ENCODE peak calls at places on chromosomes 2 and 18, in nine cellular contexts. L, D, Y, O, V, U, C, A and F are unnamed samples.

GRCh38 chr2:40127890-40128548 is 323.9 kb downstream of the SLC8A1 start:
- DNase-seq in L (peak; percentile 91), D (no peak), Y (peak; percentile 82), O (no peak), V (no peak), U (no peak), C (no peak), A (no peak), F (no peak)

GRCh38 chr2:119206201-119206600 is 17.4 kb upstream of the STEAP3 start:
- DNase-seq in L (no peak), D (no peak), Y (no peak), O (no peak), V (no peak), U (no peak), C (no peak), A (no peak), F (no peak)

GRCh38 chr18:55927831-55928230 is 339.8 kb upstream of the TCF4 start:
- DNase-seq in L (peak; percentile 73), D (no peak), Y (peak; percentile 57), O (no peak), V (no peak), U (no peak), C (no peak), A (no peak), F (no peak)

GRCh38 chr2:175414872-175415487 is 233.5 kb upstream of the ATP5MC3 start:
- DNase-seq in L (peak; percentile 84), D (peak; percentile 47), Y (peak; percentile 65), O (peak; percentile 17), V (peak; percentile 77), U (peak; percentile 47), C (peak; percentile 66), A (peak; percentile 83), F (peak; percentile 50)

GRCh38 chr2:23417310-23417709 is 32.3 kb downstream of the KLHL29 start:
- DNase-seq in L (no peak), D (no peak), Y (no peak), O (no peak), V (no peak), U (no peak), C (no peak), A (no peak), F (no peak)

GRCh38 chr2:230942371-230942770 is 17.3 kb upstream of the GPR55 start:
- DNase-seq in L (no peak), D (no peak), Y (no peak), O (no peak), V (no peak), U (no peak), C (no peak), A (no peak), F (no peak)

GRCh38 chr2:101149241-101150192 is 1.7 kb downstream of the TBC1D8 start:
- DNase-seq in L (peak; percentile 38), D (peak; percentile 58), Y (no peak), O (peak; percentile 41), V (peak; percentile 32), U (no peak), C (no peak), A (peak; percentile 30), F (no peak)

GRCh38 chr2:220786216-220786615 is 785.9 kb downstream of the EPHA4 start:
- DNase-seq in L (no peak), D (no peak), Y (no peak), O (peak; percentile 4), V (no peak), U (no peak), C (no peak), A (no peak), F (no peak)

GRCh38 chr2:229910832-229911412 is 10.9 kb downstream of the TRIP12 start:
- DNase-seq in L (peak; percentile 33), D (no peak), Y (peak; percentile 38), O (no peak), V (peak; percentile 69), U (no peak), C (peak; percentile 74), A (no peak), F (no peak)

GRCh38 chr2:11753452-11753885 is 7.0 kb downstream of the LPIN1 start:
- DNase-seq in L (no peak), D (no peak), Y (no peak), O (no peak), V (no peak), U (peak; percentile 63), C (peak; percentile 95), A (no peak), F (no peak)

GRCh38 chr2:189437931-189438330 is 3.3 kb upstream of the WDR75 start:
- DNase-seq in L (no peak), D (no peak), Y (no peak), O (no peak), V (no peak), U (no peak), C (no peak), A (no peak), F (no peak)

DNA sequence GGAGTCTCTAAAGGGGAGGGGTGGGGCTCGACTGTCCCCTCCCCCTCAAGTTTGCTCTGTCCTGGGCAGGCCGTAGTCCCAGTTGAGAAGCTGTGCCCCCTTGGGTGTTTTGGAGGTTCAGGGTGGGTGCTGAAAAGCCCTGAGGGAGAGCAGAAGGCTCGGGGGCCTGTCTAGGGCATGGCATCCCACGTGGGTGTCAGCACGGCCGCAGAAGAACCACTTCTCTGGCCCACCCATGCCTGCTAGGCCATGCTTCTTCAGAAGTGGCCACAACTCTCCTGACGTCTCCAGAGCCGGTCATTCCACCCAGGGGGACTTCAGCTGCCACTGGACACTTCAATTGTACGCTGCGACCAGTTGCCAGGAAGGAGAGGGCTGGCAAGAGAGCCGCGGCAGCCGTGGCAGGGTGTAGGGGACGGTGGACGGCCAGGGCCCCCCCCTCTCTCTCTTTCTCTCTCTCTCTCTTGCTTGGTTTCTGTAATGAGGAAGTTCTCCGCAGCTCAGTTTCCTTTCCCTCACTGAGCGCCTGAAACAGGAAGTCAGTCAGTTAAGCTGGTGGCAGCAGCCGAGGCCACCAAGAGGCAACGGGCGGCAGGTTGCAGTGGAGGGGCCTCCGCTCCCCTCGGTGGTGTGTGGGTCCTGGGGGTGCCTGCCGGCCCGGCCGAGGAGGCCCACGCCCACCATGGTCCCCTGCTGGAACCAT is at the start of gene INPP5D:
- DNase-seq in L (no peak), D (peak; percentile 69), Y (no peak), O (no peak), V (no peak), U (no peak), C (peak; percentile 95), A (peak; percentile 20), F (peak; percentile 10)
- H3K4me3 ChIP-seq in L (no peak within 1 kb of the TSS), D (peak within 1 kb of the TSS; percentile 55), Y (no peak within 1 kb of the TSS), O (peak within 1 kb of the TSS; percentile 19), V (no peak within 1 kb of the TSS), U (no peak within 1 kb of the TSS), C (peak within 1 kb of the TSS; percentile 83), A (no peak within 1 kb of the TSS), F (no peak within 1 kb of the TSS)

DNA sequence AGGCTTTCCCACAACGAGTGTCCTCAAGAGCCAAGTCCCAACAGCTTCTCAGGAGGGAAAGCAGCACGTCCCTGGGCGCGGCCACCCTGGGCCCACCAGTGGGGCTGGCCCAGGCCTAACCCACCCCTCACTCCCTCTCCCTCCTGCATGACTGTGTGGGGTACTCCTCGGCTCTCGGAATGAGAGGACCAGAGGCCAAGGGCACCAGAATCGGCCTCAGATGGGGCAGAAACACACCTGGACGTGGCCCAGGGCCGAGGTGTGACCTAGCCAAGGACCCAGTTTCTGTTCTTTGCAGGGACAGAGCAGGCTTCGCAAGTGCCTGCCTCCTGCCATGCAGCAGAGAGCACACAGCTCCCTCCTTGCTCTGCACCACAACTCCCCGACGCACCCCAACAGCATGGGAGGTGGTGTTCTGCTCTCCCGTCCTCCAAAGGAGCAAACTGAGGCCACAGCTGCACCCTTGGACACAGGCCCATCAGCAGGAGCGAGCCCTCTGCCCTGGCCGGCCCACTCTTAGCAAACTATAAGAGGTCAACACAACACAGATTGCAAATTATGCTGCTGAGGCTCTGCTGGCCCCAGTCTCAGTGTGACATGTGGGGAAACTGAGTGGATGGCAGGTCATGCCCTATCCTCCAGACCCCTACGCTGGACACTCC is 19.7 kb downstream of the HS6ST1 start:
- DNase-seq in L (no peak), D (peak; percentile 22), Y (no peak), O (no peak), V (no peak), U (no peak), C (no peak), A (no peak), F (no peak)
- H3K4me3 ChIP-seq in L (no peak overlapping the region), D (no peak overlapping the region), Y (no peak overlapping the region), O (no peak overlapping the region), V (no peak overlapping the region), U (no peak overlapping the region), C (no peak overlapping the region), A (no peak overlapping the region), F (no peak overlapping the region)

GRCh38 chr2:241859436-241860183 is 916 bp upstream of the PDCD1 start:
- DNase-seq in L (peak; percentile 56), D (peak; percentile 81), Y (peak; percentile 42), O (no peak), V (no peak), U (no peak), C (peak; percentile 80), A (peak; percentile 81), F (no peak)

GRCh38 chr2:241857572-241858121 is 1.0 kb downstream of the PDCD1 start:
- DNase-seq in L (no peak), D (peak; percentile 24), Y (no peak), O (no peak), V (no peak), U (no peak), C (no peak), A (no peak), F (no peak)

GRCh38 chr2:241859017-241859435 is 332 bp upstream of the PDCD1 start:
- DNase-seq in L (no peak), D (no peak), Y (no peak), O (no peak), V (no peak), U (no peak), C (no peak), A (no peak), F (no peak)

GRCh38 chr2:241857041-241857541 is 1.6 kb downstream of the PDCD1 start:
- DNase-seq in L (no peak), D (peak; percentile 24), Y (no peak), O (no peak), V (no peak), U (no peak), C (no peak), A (no peak), F (no peak)

DNA sequence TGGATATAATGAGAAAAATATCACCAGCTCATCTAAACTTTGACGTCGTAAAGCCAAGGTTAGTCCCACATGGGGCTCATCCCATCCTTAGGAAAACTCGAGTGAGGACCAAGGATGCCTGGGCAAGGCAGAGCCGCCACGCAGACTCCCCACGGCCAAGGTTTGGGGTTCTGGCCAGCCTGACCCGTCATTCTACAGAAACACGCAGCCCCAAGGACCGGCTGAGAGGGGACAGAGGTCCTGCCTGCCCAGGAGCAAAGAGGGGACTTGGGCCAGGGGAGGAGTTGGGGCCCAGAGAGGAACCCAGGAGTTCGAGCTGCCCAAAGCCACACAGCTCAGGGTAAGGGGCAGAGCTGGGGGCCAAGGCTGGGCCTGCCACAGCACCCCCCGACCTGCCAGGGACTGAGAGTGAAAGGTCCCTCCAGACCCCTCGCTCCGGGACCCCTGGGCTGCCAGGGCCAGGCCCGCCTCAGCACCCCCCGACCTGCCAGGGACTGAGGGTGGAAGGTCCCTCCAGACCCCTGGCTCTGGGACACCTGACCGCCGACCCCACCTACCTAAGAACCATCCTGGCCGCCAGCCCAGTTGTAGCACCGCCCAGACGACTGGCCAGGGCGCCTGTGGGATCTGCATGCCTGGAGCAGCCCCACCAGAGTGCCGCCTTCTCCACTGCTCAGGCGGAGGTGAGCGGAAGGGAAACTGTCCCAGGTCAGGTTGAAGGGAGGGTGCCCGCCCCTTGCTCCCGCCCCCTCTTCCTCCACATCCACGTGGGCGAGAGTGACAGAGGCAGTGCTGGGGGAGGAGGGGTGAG is at the start of gene PDCD1:
- DNase-seq in L (no peak), D (peak; percentile 39), Y (no peak), O (no peak), V (peak; percentile 66), U (peak; percentile 57), C (no peak), A (peak; percentile 47), F (peak; percentile 62)
- H3K4me3 ChIP-seq in L (peak within 1 kb of the TSS; percentile 20), D (peak within 1 kb of the TSS; percentile 33), Y (peak within 1 kb of the TSS; percentile 28), O (no peak within 1 kb of the TSS), V (no peak within 1 kb of the TSS), U (no peak within 1 kb of the TSS), C (peak within 1 kb of the TSS; percentile 53), A (no peak within 1 kb of the TSS), F (no peak within 1 kb of the TSS)

GRCh38 chr2:109459485-109459884 is 154.3 kb downstream of the SEPTIN10 start:
- DNase-seq in L (no peak), D (no peak), Y (no peak), O (no peak), V (no peak), U (no peak), C (no peak), A (no peak), F (no peak)
- H3K4me3 ChIP-seq in L (no peak overlapping the region), D (no peak overlapping the region), Y (no peak overlapping the region), O (no peak overlapping the region), V (no peak overlapping the region), U (no peak overlapping the region), C (no peak overlapping the region), A (no peak overlapping the region), F (no peak overlapping the region)